ENCODE peak calls at places on chromosome 19, in eight cellular contexts. K is stimulated activated CD8-positive, alpha-beta memory T cell treated with anti-CD3 and anti-CD28 coated beads, Interleukin-4, amount 100 ng/mL, for 1 hour; B is T-helper 2 cell; D is AG08395; T is central memory CD4-positive, alpha-beta T cell; C is right lobe of liver; H is D341Med; F is stimulated activated CD4-positive, alpha-beta T cell treated with anti-CD3 and anti-CD28 coated beads, Interleukin-12 subunit alpha, Interleukin-12 subunit beta, amount 100 ng/mL, for 4 hours. I is an unnamed sample.

GRCh38 chr19:14505488-14506239 is 9.7 kb upstream of the GIPC1 start:
- DNase-seq in K (peak), B (peak), D (peak), T (peak), C (peak), H (peak), F (peak), I (peak)

GRCh38 chr19:2270157-2270571 is 11.8 kb downstream of the PEAK3 start:
- DNase-seq in K (no peak), B (peak), D (no peak), T (no peak), C (peak), H (no peak), F (peak), I (no peak)

GRCh38 chr19:15551183-15552004 is 43.1 kb downstream of the CYP4F22 start:
- DNase-seq in K (peak), B (peak), D (peak), T (peak), C (peak), H (peak), F (peak), I (no peak)

GRCh38 chr19:14342809-14343208 is 38.4 kb upstream of the ADGRE5 start:
- DNase-seq in K (no peak), B (no peak), D (no peak), T (no peak), C (no peak), H (no peak), F (no peak), I (no peak)

GRCh38 chr19:34432797-34433196 is 4.6 kb downstream of the UBA2 start:
- DNase-seq in K (no peak), B (no peak), D (no peak), T (no peak), C (no peak), H (no peak), F (no peak), I (no peak)

GRCh38 chr19:39078436-39079200 is 5.5 kb upstream of the ACP7 start:
- DNase-seq in K (no peak), B (no peak), D (peak), T (no peak), C (no peak), H (no peak), F (no peak), I (no peak)

GRCh38 chr19:10036601-10037071 is 23.4 kb downstream of the RDH8 start:
- DNase-seq in K (no peak), B (no peak), D (no peak), T (no peak), C (peak), H (no peak), F (no peak), I (no peak)

GRCh38 chr19:30689474-30689873 is 317.3 kb downstream of the ZNF536 start:
- DNase-seq in K (no peak), B (no peak), D (no peak), T (no peak), C (no peak), H (no peak), F (no peak), I (no peak)

GRCh38 chr19:5335101-5335500 is 5.5 kb downstream of the PTPRS start:
- DNase-seq in K (no peak), B (no peak), D (no peak), T (no peak), C (no peak), H (no peak), F (no peak), I (no peak)

GRCh38 chr19:798415-799075 is 1.3 kb downstream of the PTBP1 start:
- DNase-seq in K (no peak), B (no peak), D (no peak), T (no peak), C (peak), H (no peak), F (no peak), I (no peak)

GRCh38 chr19:1374250-1374577 is 9.5 kb upstream of the NDUFS7 start:
- DNase-seq in K (no peak), B (no peak), D (no peak), T (no peak), C (no peak), H (no peak), F (no peak), I (no peak)